ENCODE peak calls at places on chromosomes 11 and 22, in six cellular contexts. One of them, this sample, is unnamed.

GRCh38 chr11:91913407-91913806 is 311.2 kb upstream of the FAT3 start:
- DNase-seq in mucosa of descending colon: no peak
- DNase-seq in heart left ventricle: no peak
- DNase-seq in Peyer's patch: no peak
- DNase-seq in HFFc6: no peak
- DNase-seq in astrocyte of the cerebellum: no peak
- DNase-seq in this sample: no peak

GRCh38 chr22:39234867-39235687 is 9.7 kb downstream of the PDGFB start:
- DNase-seq in astrocyte of the cerebellum: no peak
- DNase-seq in heart left ventricle: peak
- DNase-seq in Peyer's patch: peak
- DNase-seq in mucosa of descending colon: peak
- DNase-seq in HFFc6: no peak
- DNase-seq in this sample: no peak

GRCh38 chr11:92489831-92490399 is 265.3 kb downstream of the FAT3 start:
- DNase-seq in mucosa of descending colon: no peak
- DNase-seq in HFFc6: no peak
- DNase-seq in astrocyte of the cerebellum: no peak
- DNase-seq in heart left ventricle: no peak
- DNase-seq in Peyer's patch: no peak
- DNase-seq in this sample: no peak

GRCh38 chr11:16778286-16778685 is 39.8 kb downstream of the C11orf58 start:
- DNase-seq in heart left ventricle: no peak
- DNase-seq in astrocyte of the cerebellum: no peak
- DNase-seq in Peyer's patch: no peak
- DNase-seq in mucosa of descending colon: no peak
- DNase-seq in HFFc6: no peak
- DNase-seq in this sample: no peak

GRCh38 chr22:35631597-35631996 is 14.5 kb upstream of the MB start:
- DNase-seq in astrocyte of the cerebellum: no peak
- DNase-seq in Peyer's patch: peak
- DNase-seq in heart left ventricle: no peak
- DNase-seq in HFFc6: no peak
- DNase-seq in mucosa of descending colon: no peak
- DNase-seq in this sample: peak

GRCh38 chr11:69884751-69885150 is 65.5 kb upstream of the FGF3 start:
- DNase-seq in heart left ventricle: no peak
- DNase-seq in mucosa of descending colon: peak
- DNase-seq in Peyer's patch: no peak
- DNase-seq in astrocyte of the cerebellum: no peak
- DNase-seq in HFFc6: no peak
- DNase-seq in this sample: peak

GRCh38 chr11:116527180-116527991 is 245.4 kb downstream of the BUD13 start:
- DNase-seq in mucosa of descending colon: no peak
- DNase-seq in astrocyte of the cerebellum: no peak
- DNase-seq in heart left ventricle: no peak
- DNase-seq in HFFc6: no peak
- DNase-seq in Peyer's patch: no peak
- DNase-seq in this sample: no peak

GRCh38 chr11:22879615-22880014 is 19.3 kb upstream of the CCDC179 start:
- DNase-seq in HFFc6: peak
- DNase-seq in astrocyte of the cerebellum: no peak
- DNase-seq in mucosa of descending colon: no peak
- DNase-seq in Peyer's patch: no peak
- DNase-seq in heart left ventricle: no peak
- DNase-seq in this sample: no peak

GRCh38 chr22:43955883-43956286 is 643 bp downstream of the SAMM50 start:
- DNase-seq in astrocyte of the cerebellum: no peak
- DNase-seq in mucosa of descending colon: no peak
- DNase-seq in heart left ventricle: no peak
- DNase-seq in Peyer's patch: no peak
- DNase-seq in HFFc6: no peak
- DNase-seq in this sample: no peak

GRCh38 chr11:118917488-118918127 is 8.1 kb downstream of the BCL9L start:
- DNase-seq in heart left ventricle: no peak
- DNase-seq in HFFc6: peak
- DNase-seq in Peyer's patch: peak
- DNase-seq in astrocyte of the cerebellum: no peak
- DNase-seq in mucosa of descending colon: peak
- DNase-seq in this sample: no peak

GRCh38 chr11:120131941-120132644 is 5.8 kb downstream of the TRIM29 start:
- DNase-seq in astrocyte of the cerebellum: no peak
- DNase-seq in HFFc6: no peak
- DNase-seq in heart left ventricle: peak
- DNase-seq in Peyer's patch: peak
- DNase-seq in mucosa of descending colon: peak
- DNase-seq in this sample: peak

GRCh38 chr11:74019104-74019738 is 10.3 kb upstream of the UCP3 start:
- DNase-seq in astrocyte of the cerebellum: no peak
- DNase-seq in heart left ventricle: no peak
- DNase-seq in Peyer's patch: no peak
- DNase-seq in mucosa of descending colon: no peak
- DNase-seq in HFFc6: no peak
- DNase-seq in this sample: no peak

DNA sequence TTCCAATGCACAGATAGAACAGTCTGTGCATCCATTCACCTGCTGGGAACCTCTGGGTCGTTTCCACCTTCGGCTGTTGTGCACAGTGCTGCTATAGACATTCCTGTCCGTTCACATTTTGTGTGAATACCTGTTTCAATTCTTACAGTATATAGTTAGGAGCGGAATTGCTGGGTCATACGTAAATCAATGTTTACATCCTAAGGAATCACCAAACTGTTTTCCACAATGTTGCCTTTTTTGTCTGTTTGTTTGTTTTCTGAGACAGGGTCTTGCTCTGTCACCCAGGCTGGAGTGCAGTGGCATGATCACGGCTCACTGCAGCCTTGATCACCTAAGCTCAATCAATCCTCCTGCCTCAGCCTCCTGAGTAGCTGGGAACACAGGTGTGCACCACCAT is 158.3 kb downstream of the CRYBB2 start:
- DNase-seq in astrocyte of the cerebellum: no peak
- DNase-seq in Peyer's patch: no peak
- DNase-seq in HFFc6: no peak
- DNase-seq in mucosa of descending colon: no peak
- DNase-seq in heart left ventricle: no peak
- DNase-seq in this sample: no peak
- TF ChIP-seq CTCF in astrocyte of the cerebellum: no peak
- TF ChIP-seq CTCF in Peyer's patch: no peak
- TF ChIP-seq CTCF in HFFc6: no peak
- TF ChIP-seq CTCF in mucosa of descending colon: no peak
- TF ChIP-seq CTCF in heart left ventricle: no peak
- TF ChIP-seq CTCF in this sample: no peak

GRCh38 chr11:128467610-128468041 is 119.7 kb downstream of the ETS1 start:
- DNase-seq in mucosa of descending colon: no peak
- DNase-seq in Peyer's patch: no peak
- DNase-seq in heart left ventricle: peak
- DNase-seq in astrocyte of the cerebellum: peak
- DNase-seq in HFFc6: peak
- DNase-seq in this sample: no peak
- TF ChIP-seq CTCF in mucosa of descending colon: no peak
- TF ChIP-seq CTCF in Peyer's patch: no peak
- TF ChIP-seq CTCF in heart left ventricle: no peak
- TF ChIP-seq CTCF in astrocyte of the cerebellum: no peak
- TF ChIP-seq CTCF in HFFc6: peak
- TF ChIP-seq CTCF in this sample: no peak

DNA sequence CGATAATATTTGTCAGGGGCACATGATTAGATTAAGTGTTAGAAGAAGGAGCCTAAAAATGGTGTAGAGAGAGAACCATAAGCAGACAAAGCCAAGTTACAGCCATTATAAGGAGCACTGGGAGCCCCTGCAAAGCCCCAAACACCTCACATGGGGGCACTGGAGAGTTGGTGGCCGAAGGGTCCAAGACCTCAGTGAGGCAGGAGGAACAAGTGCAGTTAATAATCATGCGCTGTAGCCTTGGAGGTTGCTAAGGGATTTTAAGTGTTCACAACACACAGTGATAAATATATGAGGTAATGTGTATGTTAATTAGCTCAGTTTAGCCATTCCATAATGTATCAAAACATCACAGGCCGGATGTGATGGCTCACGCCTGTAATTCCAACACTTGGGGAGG is 54.4 kb upstream of the JAM3 start:
- DNase-seq in HFFc6: peak
- DNase-seq in mucosa of descending colon: no peak
- DNase-seq in Peyer's patch: no peak
- DNase-seq in heart left ventricle: no peak
- DNase-seq in astrocyte of the cerebellum: no peak
- DNase-seq in this sample: peak
- TF ChIP-seq CTCF in HFFc6: peak
- TF ChIP-seq CTCF in mucosa of descending colon: no peak
- TF ChIP-seq CTCF in Peyer's patch: no peak
- TF ChIP-seq CTCF in heart left ventricle: peak
- TF ChIP-seq CTCF in astrocyte of the cerebellum: peak
- TF ChIP-seq CTCF in this sample: peak

GRCh38 chr11:44632466-44633123 is 67.1 kb downstream of the CD82 start:
- DNase-seq in mucosa of descending colon: no peak
- DNase-seq in Peyer's patch: peak
- DNase-seq in HFFc6: no peak
- DNase-seq in heart left ventricle: no peak
- DNase-seq in astrocyte of the cerebellum: no peak
- DNase-seq in this sample: no peak
- TF ChIP-seq CTCF in mucosa of descending colon: no peak
- TF ChIP-seq CTCF in Peyer's patch: peak
- TF ChIP-seq CTCF in HFFc6: no peak
- TF ChIP-seq CTCF in heart left ventricle: peak
- TF ChIP-seq CTCF in astrocyte of the cerebellum: peak
- TF ChIP-seq CTCF in this sample: no peak

GRCh38 chr11:75229466-75229865 is 11.1 kb upstream of the TPBGL start:
- DNase-seq in HFFc6: no peak
- DNase-seq in astrocyte of the cerebellum: no peak
- DNase-seq in heart left ventricle: no peak
- DNase-seq in mucosa of descending colon: no peak
- DNase-seq in Peyer's patch: no peak
- DNase-seq in this sample: no peak

GRCh38 chr11:75236062-75236461 is 4.5 kb upstream of the TPBGL start:
- DNase-seq in HFFc6: no peak
- DNase-seq in astrocyte of the cerebellum: no peak
- DNase-seq in mucosa of descending colon: no peak
- DNase-seq in heart left ventricle: no peak
- DNase-seq in Peyer's patch: no peak
- DNase-seq in this sample: peak

GRCh38 chr11:75225794-75226193 is 14.8 kb upstream of the TPBGL start:
- DNase-seq in heart left ventricle: no peak
- DNase-seq in Peyer's patch: peak
- DNase-seq in mucosa of descending colon: no peak
- DNase-seq in astrocyte of the cerebellum: no peak
- DNase-seq in HFFc6: no peak
- DNase-seq in this sample: no peak

GRCh38 chr11:75233688-75234295 is 6.8 kb upstream of the TPBGL start:
- DNase-seq in mucosa of descending colon: no peak
- DNase-seq in astrocyte of the cerebellum: peak
- DNase-seq in HFFc6: peak
- DNase-seq in Peyer's patch: no peak
- DNase-seq in heart left ventricle: no peak
- DNase-seq in this sample: no peak

DNA sequence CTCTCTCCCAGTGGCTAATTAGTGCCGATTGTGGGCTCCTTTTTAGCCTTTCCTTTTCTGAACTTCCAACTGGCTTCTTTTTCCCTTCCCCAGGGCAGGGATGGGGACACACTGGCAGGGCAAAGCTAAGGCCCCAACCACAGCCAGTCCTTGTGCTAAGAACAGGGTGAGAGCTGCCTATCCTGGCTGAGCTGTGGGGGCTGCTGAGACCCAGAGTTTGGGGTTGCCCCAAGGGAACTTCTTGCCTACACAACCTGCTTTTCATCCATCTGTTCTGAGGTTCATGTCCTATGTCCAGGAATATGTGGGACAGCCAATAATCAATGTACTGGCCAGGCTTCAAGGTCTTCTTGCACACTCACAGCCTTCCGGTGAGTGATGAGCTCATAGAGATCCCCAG is 10.0 kb upstream of the TPBGL start:
- DNase-seq in Peyer's patch: no peak
- DNase-seq in HFFc6: no peak
- DNase-seq in mucosa of descending colon: no peak
- DNase-seq in astrocyte of the cerebellum: no peak
- DNase-seq in heart left ventricle: no peak
- DNase-seq in this sample: no peak
- TF ChIP-seq CTCF in Peyer's patch: no peak
- TF ChIP-seq CTCF in HFFc6: no peak
- TF ChIP-seq CTCF in mucosa of descending colon: no peak
- TF ChIP-seq CTCF in astrocyte of the cerebellum: no peak
- TF ChIP-seq CTCF in heart left ventricle: no peak
- TF ChIP-seq CTCF in this sample: no peak

DNA sequence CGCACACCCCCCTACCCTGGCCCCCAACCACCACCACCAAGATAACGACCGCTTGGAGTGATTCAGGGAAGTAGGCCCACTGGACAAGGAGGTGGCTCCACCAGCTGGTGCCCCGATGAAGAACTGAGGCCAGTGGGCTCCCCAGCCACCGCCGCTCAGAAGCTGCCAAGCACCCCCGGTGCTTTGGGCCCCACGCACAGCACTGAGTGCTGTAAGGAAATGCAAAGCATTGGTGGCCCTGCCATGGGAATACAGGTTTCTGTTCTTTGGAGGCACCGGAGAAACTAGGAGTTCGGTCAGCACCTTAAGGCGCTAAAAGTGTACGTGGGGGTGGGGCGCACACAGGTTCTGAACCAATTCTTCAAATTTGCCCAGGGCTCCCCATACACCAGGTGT is 664 bp upstream of the PRSS23 start:
- DNase-seq in heart left ventricle: no peak
- DNase-seq in mucosa of descending colon: peak
- DNase-seq in HFFc6: no peak
- DNase-seq in astrocyte of the cerebellum: no peak
- DNase-seq in Peyer's patch: no peak
- DNase-seq in this sample: no peak
- TF ChIP-seq CTCF in heart left ventricle: no peak
- TF ChIP-seq CTCF in mucosa of descending colon: no peak
- TF ChIP-seq CTCF in HFFc6: peak
- TF ChIP-seq CTCF in astrocyte of the cerebellum: no peak
- TF ChIP-seq CTCF in Peyer's patch: no peak
- TF ChIP-seq CTCF in this sample: no peak

DNA sequence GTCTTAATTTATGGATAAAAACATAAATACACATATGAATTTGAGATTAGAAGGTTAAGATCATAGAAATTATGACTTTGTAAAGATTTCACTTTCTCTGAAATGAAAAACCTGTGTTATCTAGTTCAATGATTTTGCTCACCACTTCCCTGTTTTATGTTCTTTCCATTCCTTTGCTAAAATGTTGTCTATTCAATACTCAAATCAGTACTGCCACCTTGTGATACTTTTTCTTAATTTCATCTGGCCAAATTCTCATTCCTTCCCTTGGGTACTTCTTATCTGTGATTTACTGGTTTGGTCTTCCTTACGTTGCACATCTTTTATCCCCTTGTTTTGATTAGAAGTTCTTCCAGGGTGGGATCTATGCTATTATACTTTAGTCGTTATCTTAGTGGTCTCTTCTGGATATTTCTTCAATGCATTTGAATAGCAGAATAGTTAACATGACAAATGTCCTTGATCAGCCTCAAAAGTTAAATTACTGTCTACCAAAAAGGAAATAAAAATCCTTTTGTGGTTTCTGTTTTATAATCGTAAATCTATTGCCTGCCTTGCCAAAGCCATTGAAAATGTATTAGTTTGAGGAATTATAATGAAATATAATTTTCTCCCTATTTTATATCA is 197.0 kb downstream of the PGR start:
- DNase-seq in Peyer's patch: no peak
- DNase-seq in mucosa of descending colon: no peak
- DNase-seq in heart left ventricle: no peak
- DNase-seq in astrocyte of the cerebellum: no peak
- DNase-seq in HFFc6: peak
- DNase-seq in this sample: no peak
- TF ChIP-seq CTCF in Peyer's patch: peak
- TF ChIP-seq CTCF in mucosa of descending colon: peak
- TF ChIP-seq CTCF in heart left ventricle: no peak
- TF ChIP-seq CTCF in astrocyte of the cerebellum: peak
- TF ChIP-seq CTCF in HFFc6: peak
- TF ChIP-seq CTCF in this sample: no peak